ENCODE peak calls at places on chromosomes 3 and 15, in four cellular contexts. One of them, this sample, is unnamed.

GRCh38 chr3:55060921-55061555 is 133.2 kb upstream of the LRTM1 start:
- DNase-seq in SJSA1: peak
- DNase-seq in GM04504: no peak
- DNase-seq in GM06990: no peak
- DNase-seq in this sample: no peak

GRCh38 chr15:70494861-70495571 is 268.3 kb downstream of the UACA start:
- DNase-seq in SJSA1: peak
- DNase-seq in GM06990: no peak
- DNase-seq in GM04504: peak
- DNase-seq in this sample: no peak

GRCh38 chr15:26260517-26261133 is 397.5 kb upstream of the ATP10A start:
- DNase-seq in SJSA1: peak
- DNase-seq in GM06990: no peak
- DNase-seq in GM04504: peak
- DNase-seq in this sample: peak

GRCh38 chr3:10552631-10552943 is 47.2 kb upstream of the ATP2B2 start:
- DNase-seq in GM06990: no peak
- DNase-seq in GM04504: no peak
- DNase-seq in SJSA1: no peak
- DNase-seq in this sample: no peak

GRCh38 chr3:187737401-187738088 is 7.7 kb downstream of the BCL6 start:
- DNase-seq in GM06990: no peak
- DNase-seq in SJSA1: peak
- DNase-seq in GM04504: no peak
- DNase-seq in this sample: no peak

GRCh38 chr15:45657769-45658545 is 23.1 kb downstream of the SQOR start:
- DNase-seq in SJSA1: no peak
- DNase-seq in GM04504: no peak
- DNase-seq in GM06990: no peak
- DNase-seq in this sample: no peak

GRCh38 chr3:152899306-152899705 is 64.4 kb downstream of the P2RY1 start:
- DNase-seq in GM04504: no peak
- DNase-seq in SJSA1: no peak
- DNase-seq in GM06990: no peak
- DNase-seq in this sample: no peak

GRCh38 chr15:69469467-69470191 is 17.0 kb downstream of the RPLP1 start:
- DNase-seq in GM06990: no peak
- DNase-seq in GM04504: no peak
- DNase-seq in SJSA1: no peak
- DNase-seq in this sample: no peak

GRCh38 chr3:31288641-31289100 is 244.1 kb upstream of the STT3B start:
- DNase-seq in GM06990: no peak
- DNase-seq in SJSA1: peak
- DNase-seq in GM04504: no peak
- DNase-seq in this sample: peak

GRCh38 chr3:110815008-110815583 is 256.5 kb upstream of the NECTIN3 start:
- DNase-seq in GM04504: peak
- DNase-seq in SJSA1: peak
- DNase-seq in GM06990: no peak
- DNase-seq in this sample: no peak

GRCh38 chr3:118213892-118214291 is 820.8 kb downstream of the IGSF11 start:
- DNase-seq in GM04504: no peak
- DNase-seq in GM06990: no peak
- DNase-seq in SJSA1: no peak
- DNase-seq in this sample: peak

GRCh38 chr3:99846472-99846871 is 28.8 kb downstream of the CMSS1 start:
- DNase-seq in GM06990: no peak
- DNase-seq in GM04504: peak
- DNase-seq in SJSA1: no peak
- DNase-seq in this sample: no peak

GRCh38 chr3:9396632-9397330 is 634 bp upstream of the SETD5 start:
- DNase-seq in SJSA1: peak
- DNase-seq in GM04504: peak
- DNase-seq in GM06990: peak
- DNase-seq in this sample: peak

GRCh38 chr15:90376789-90377188 is 11.3 kb upstream of the IQGAP1 start:
- DNase-seq in GM04504: no peak
- DNase-seq in SJSA1: no peak
- DNase-seq in GM06990: no peak
- DNase-seq in this sample: peak

GRCh38 chr3:194270627-194271458 is 80.3 kb downstream of the CPN2 start:
- DNase-seq in GM04504: no peak
- DNase-seq in SJSA1: no peak
- DNase-seq in GM06990: no peak
- DNase-seq in this sample: no peak

GRCh38 chr3:54185740-54186139 is 63.4 kb downstream of the CACNA2D3 start:
- DNase-seq in SJSA1: no peak
- DNase-seq in GM04504: no peak
- DNase-seq in GM06990: no peak
- DNase-seq in this sample: no peak

GRCh38 chr3:190338717-190339116 is 16.5 kb upstream of the CLDN1 start:
- DNase-seq in GM06990: no peak
- DNase-seq in GM04504: no peak
- DNase-seq in SJSA1: no peak
- DNase-seq in this sample: no peak

GRCh38 chr3:170424879-170425278 is 6.2 kb downstream of the CLDN11 start:
- DNase-seq in GM04504: no peak
- DNase-seq in GM06990: no peak
- DNase-seq in SJSA1: no peak
- DNase-seq in this sample: no peak

GRCh38 chr3:107794664-107795443 is 272.1 kb downstream of the BBX start:
- DNase-seq in SJSA1: no peak
- DNase-seq in GM06990: no peak
- DNase-seq in GM04504: no peak
- DNase-seq in this sample: no peak

GRCh38 chr3:69807674-69808073 is 68.4 kb downstream of the MITF start:
- DNase-seq in GM04504: no peak
- DNase-seq in SJSA1: no peak
- DNase-seq in GM06990: no peak
- DNase-seq in this sample: no peak

GRCh38 chr3:107520535-107520934 is 2.2 kb upstream of the BBX start:
- DNase-seq in GM06990: no peak
- DNase-seq in GM04504: no peak
- DNase-seq in SJSA1: no peak
- DNase-seq in this sample: no peak

GRCh38 chr3:119240101-119240581 is 537 bp downstream of the B4GALT4 start:
- DNase-seq in SJSA1: peak
- DNase-seq in GM04504: no peak
- DNase-seq in GM06990: no peak
- DNase-seq in this sample: no peak

GRCh38 chr3:106245400-106245799 is 376.6 kb upstream of the CBLB start:
- DNase-seq in GM06990: no peak
- DNase-seq in SJSA1: no peak
- DNase-seq in GM04504: no peak
- DNase-seq in this sample: no peak

GRCh38 chr3:194382892-194383223 is 13.3 kb upstream of the LRRC15 start:
- DNase-seq in SJSA1: no peak
- DNase-seq in GM04504: no peak
- DNase-seq in GM06990: no peak
- DNase-seq in this sample: no peak

GRCh38 chr3:141452045-141452444 is 34.8 kb upstream of the RASA2 start:
- DNase-seq in GM06990: no peak
- DNase-seq in SJSA1: peak
- DNase-seq in GM04504: no peak
- DNase-seq in this sample: no peak

GRCh38 chr3:57637391-57637790 is 40.2 kb upstream of the ARF4 start:
- DNase-seq in GM04504: no peak
- DNase-seq in SJSA1: no peak
- DNase-seq in GM06990: no peak
- DNase-seq in this sample: no peak

This sample was measured in CMK.